ENCODE peak calls at places on chromosomes 3 and 15, in eight cellular contexts. Y is HepG2, N is GM12878, A is H1, Z is endothelial cell of umbilical vein, I is K562, C is HCT116, G is SK-N-SH. K is an unnamed sample.

GRCh38 chr15:96551196-96551595 is 220.7 kb downstream of the NR2F2 start:
- DNase-seq in Z (no peak), I (no peak), C (no peak), A (no peak), N (no peak), G (no peak), Y (no peak), K (no peak)

GRCh38 chr3:125008766-125009165 is 47.0 kb downstream of the HEG1 start:
- DNase-seq in C (no peak), Z (no peak), A (no peak), Y (no peak), I (no peak), N (no peak), G (no peak), K (no peak)

GRCh38 chr15:47184003-47184404 is 533.3 kb upstream of the SEMA6D start:
- DNase-seq in Y (no peak), Z (peak; percentile 62), C (no peak), G (peak; percentile 75), I (no peak), N (no peak), A (no peak), K (no peak)

GRCh38 chr3:184553385-184553784 is 8.2 kb upstream of the EPHB3 start:
- DNase-seq in Y (no peak), C (no peak), N (no peak), Z (no peak), G (no peak), A (no peak), I (no peak), K (no peak)

GRCh38 chr15:76185716-76186115 is 125.6 kb downstream of the ETFA start:
- DNase-seq in G (no peak), A (peak; percentile 65), Z (peak; percentile 66), N (no peak), C (peak; percentile 77), Y (peak; percentile 72), I (peak; percentile 68), K (peak; percentile 37)

GRCh38 chr15:75030023-75030413 is 6.6 kb downstream of the PPCDC start:
- DNase-seq in Z (no peak), G (no peak), A (no peak), I (no peak), C (no peak), N (no peak), Y (no peak), K (no peak)

GRCh38 chr3:171000281-171000680 is 26.2 kb downstream of the SLC2A2 start:
- DNase-seq in A (no peak), N (no peak), G (no peak), I (no peak), Y (no peak), Z (no peak), C (no peak), K (no peak)

GRCh38 chr3:72487946-72488735 is 360.1 kb downstream of the SHQ1 start:
- DNase-seq in N (no peak), A (no peak), G (no peak), Z (no peak), C (no peak), I (no peak), Y (no peak), K (no peak)

GRCh38 chr3:177842302-177842701 is 645.0 kb upstream of the TBL1XR1 start:
- DNase-seq in G (no peak), Y (no peak), N (no peak), I (no peak), A (no peak), C (no peak), Z (no peak), K (no peak)

GRCh38 chr3:118080886-118081285 is 953.8 kb downstream of the IGSF11 start:
- DNase-seq in C (no peak), G (no peak), I (no peak), A (no peak), Y (no peak), Z (no peak), N (no peak), K (no peak)

GRCh38 chr15:70579766-70580165 is 183.6 kb downstream of the UACA start:
- DNase-seq in I (no peak), G (no peak), N (no peak), Z (no peak), A (no peak), C (no peak), Y (no peak), K (no peak)

GRCh38 chr3:183868804-183869203 is 15.9 kb downstream of the PARL start:
- DNase-seq in I (no peak), C (no peak), G (no peak), Z (no peak), A (no peak), N (no peak), Y (no peak), K (no peak)

GRCh38 chr15:101359365-101359947 is 64.4 kb upstream of the SNRPA1 start:
- DNase-seq in N (no peak), G (no peak), Y (no peak), Z (no peak), A (peak; percentile 40), C (no peak), I (no peak), K (no peak)

DNA sequence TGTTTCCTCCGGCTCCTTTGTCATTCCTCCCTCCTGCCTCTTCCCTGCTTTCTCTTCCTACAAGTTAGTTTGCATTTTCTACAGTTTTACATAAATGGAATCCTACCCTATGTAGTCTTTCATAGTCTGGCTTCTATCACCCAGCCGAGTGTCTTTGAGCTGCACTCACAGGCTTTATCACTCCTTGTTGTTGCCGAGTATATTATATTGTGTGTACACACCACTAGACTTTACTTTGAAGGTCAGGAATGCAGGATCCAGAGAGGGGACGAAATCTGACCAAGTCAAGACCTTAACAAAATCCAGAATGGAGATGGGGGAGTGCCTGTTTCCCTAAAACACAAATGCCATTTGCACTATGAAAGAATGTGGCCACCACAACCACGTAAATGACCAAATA is 65.9 kb downstream of the ARHGAP31 start:
- DNase-seq in A (no peak), Y (no peak), C (no peak), I (no peak), N (no peak), Z (no peak), G (no peak), K (no peak)
- H3K9ac ChIP-seq in A (no peak overlapping the region), Y (no peak overlapping the region), C (no peak overlapping the region), I (no peak overlapping the region), N (no peak overlapping the region), Z (no peak overlapping the region), G (no peak overlapping the region), K (no peak overlapping the region)

DNA sequence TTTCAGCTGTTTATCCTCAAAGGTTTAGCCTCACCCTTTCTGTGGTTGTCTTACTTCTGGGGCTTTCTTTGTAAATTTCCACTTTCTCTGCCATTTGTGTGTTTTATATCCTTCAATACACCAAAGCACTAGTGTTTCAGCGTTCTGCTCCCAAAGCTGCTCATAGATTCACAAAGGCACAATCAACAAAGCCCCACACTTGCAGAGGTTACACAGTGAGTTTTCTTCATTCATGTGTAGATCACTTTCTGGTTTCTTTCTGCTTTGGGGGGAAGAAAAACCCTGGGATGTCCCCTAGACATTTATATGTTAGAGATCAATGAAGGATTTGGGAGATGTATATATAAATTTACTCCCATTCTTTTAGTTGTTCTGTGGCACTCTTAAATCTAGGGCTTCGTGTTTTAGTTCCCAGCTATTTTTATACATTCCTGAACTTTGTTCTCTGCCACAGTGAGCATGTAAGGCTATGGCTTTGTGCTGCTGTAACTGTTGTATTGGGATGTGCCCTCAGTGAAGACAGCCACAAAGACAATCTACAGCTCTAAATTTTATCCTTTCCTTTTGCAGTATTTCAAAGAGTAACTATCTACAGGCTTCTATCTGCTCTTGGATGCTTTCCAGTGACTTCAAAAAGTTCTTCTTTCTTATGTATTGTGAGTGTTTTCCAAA is 636.5 kb downstream of the ZBBX start:
- DNase-seq in Y (no peak), C (no peak), I (no peak), Z (no peak), N (no peak), G (no peak), A (no peak), K (no peak)
- TF ChIP-seq POLR2AphosphoS5 in Y (no peak), C (no peak), I (no peak), Z (no peak), N (no peak), G (no peak), A (no peak), K (no peak)

DNA sequence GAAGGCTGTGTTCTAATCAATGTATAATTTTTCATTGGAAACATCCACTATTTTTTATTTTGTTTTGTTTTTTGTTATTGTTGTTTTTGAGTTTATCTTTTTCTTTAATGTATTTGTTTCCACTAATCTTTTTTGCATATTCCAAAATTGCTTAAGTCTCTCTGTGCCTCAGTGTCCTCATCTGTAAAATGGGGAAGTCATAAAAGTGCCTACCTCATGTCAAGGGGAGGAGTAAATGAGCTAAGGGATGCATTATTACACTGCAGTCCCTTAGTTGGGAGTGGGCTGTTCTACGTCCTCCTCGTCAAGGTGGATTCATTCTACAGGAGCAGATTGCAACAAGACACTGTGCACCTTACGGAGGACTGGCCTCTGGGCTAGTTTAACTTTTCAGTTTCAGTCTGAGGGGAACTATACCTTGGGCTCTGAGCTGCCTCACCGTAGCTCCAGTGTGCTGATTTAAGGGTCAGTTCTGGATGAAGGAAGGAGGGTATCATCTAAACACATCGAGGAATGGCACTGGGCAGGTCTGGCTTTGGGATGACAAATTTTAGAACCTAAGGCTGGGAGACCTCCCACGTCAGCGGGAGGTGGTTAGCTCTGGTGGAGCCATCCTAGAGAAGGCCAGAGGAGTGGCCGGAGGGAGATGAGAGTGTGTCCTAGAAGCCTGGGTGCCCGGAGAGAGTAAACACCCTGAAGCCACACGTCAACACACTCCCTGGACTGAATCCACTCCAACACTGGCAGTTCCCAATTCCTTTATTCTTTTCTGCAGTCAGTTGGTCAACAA is 5.1 kb upstream of the SRP14 start:
- DNase-seq in A (no peak), I (no peak), N (no peak), C (no peak), Y (no peak), G (no peak), Z (no peak), K (no peak)
- H3K9ac ChIP-seq in A (no peak overlapping the region), I (peak overlapping the region; percentile 62), N (no peak overlapping the region), C (peak overlapping the region; percentile 46), Y (peak overlapping the region; percentile 34), G (no peak overlapping the region), Z (no peak overlapping the region), K (peak overlapping the region; percentile 54)

GRCh38 chr15:98854496-98854895 is 153.1 kb downstream of the PGPEP1L start:
- DNase-seq in C (no peak), G (no peak), Y (no peak), N (no peak), I (no peak), Z (no peak), A (no peak), K (no peak)

GRCh38 chr15:98858610-98859023 is 149.0 kb downstream of the PGPEP1L start:
- DNase-seq in C (no peak), G (no peak), Y (no peak), I (no peak), N (no peak), Z (peak; percentile 38), A (no peak), K (no peak)

GRCh38 chr15:98855067-98855814 is 152.4 kb downstream of the PGPEP1L start:
- DNase-seq in N (no peak), Z (no peak), A (no peak), Y (no peak), C (no peak), I (no peak), G (no peak), K (no peak)

GRCh38 chr15:98855815-98856539 is 151.6 kb downstream of the PGPEP1L start:
- DNase-seq in I (no peak), A (no peak), Z (no peak), Y (no peak), C (no peak), N (no peak), G (no peak), K (no peak)

DNA sequence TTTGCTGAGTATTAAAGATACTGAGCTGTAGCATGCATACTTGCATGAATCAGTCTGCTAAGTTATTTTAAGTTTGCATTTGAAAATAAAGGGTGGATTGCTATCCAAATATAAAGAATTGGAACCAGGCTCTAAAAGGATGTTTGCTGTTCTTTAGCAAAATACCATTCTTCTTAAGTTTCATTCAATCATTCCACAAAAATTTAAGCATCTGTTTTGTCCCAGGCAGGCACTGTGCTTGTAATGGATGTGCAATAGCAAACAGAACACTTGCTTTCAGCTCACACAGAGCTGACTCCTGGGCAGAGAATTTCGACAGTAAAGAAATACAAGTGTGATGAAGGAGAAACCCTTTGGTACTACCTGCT is 151.1 kb downstream of the PGPEP1L start:
- DNase-seq in Z (no peak), G (no peak), I (no peak), C (no peak), Y (no peak), A (no peak), N (no peak), K (no peak)
- TF ChIP-seq POLR2AphosphoS5 in Z (no peak), G (peak; percentile 58), I (no peak), C (no peak), Y (no peak), A (no peak), N (no peak), K (no peak)